ENCODE peak calls at places on chromosomes 6 and 20, in eight cellular contexts. B is posterior cingulate gyrus; J is neural crest cell; X is WTC11; K is MCF 10A; C is T-cell; N is NCI-H748 treated with DMSO at 0.1 percent for 48 hours; M is CD8-positive, alpha-beta T cell. T is an unnamed sample.

GRCh38 chr6:93779086-93779858 is 359.9 kb upstream of the EPHA7 start:
- DNase-seq in N (no peak), M (no peak), K (no peak), C (no peak), X (peak), J (no peak), B (no peak), T (no peak)

GRCh38 chr6:6659600-6660327 is 71.2 kb downstream of the LY86 start:
- DNase-seq in J (no peak), M (no peak), N (no peak), K (no peak), X (no peak), C (no peak), B (no peak), T (no peak)

GRCh38 chr20:8805737-8806442 is 263.0 kb upstream of the PLCB4 start:
- DNase-seq in M (no peak), N (no peak), B (no peak), K (peak), X (no peak), J (no peak), C (no peak), T (no peak)

GRCh38 chr6:56349196-56349595 is 101.8 kb upstream of the COL21A1 start:
- DNase-seq in X (no peak), B (no peak), M (no peak), J (no peak), K (peak), N (no peak), C (no peak), T (peak)

GRCh38 chr6:1908784-1909183 is 299.1 kb downstream of the FOXC1 start:
- DNase-seq in B (no peak), N (no peak), X (no peak), C (no peak), M (no peak), J (no peak), K (no peak), T (peak)

GRCh38 chr20:23928788-23929187 is 49.2 kb upstream of the CST5 start:
- DNase-seq in J (no peak), C (peak), K (no peak), N (peak), X (no peak), M (peak), B (no peak), T (no peak)

GRCh38 chr6:158161566-158162254 is 6.4 kb downstream of the SERAC1 start:
- DNase-seq in N (no peak), C (no peak), X (peak), J (no peak), M (no peak), B (no peak), K (no peak), T (no peak)

GRCh38 chr20:40703981-40704530 is 15.0 kb upstream of the MAFB start:
- DNase-seq in X (no peak), J (no peak), B (no peak), K (no peak), C (no peak), N (no peak), M (no peak), T (no peak)

GRCh38 chr6:149942461-149942829 is 631 bp downstream of the ULBP2 start:
- DNase-seq in X (no peak), N (no peak), J (no peak), C (no peak), K (no peak), B (no peak), M (no peak), T (no peak)